ENCODE peak calls at places on chromosomes 2 and 18, in seven cellular contexts. B, S, C, I, H, E and J are unnamed samples.

GRCh38 chr18:44643004-44643403 is 37.7 kb upstream of the SETBP1 start:
- DNase-seq in E (no peak), C (no peak), B (no peak), H (no peak), S (no peak), I (no peak), J (no peak)

GRCh38 chr2:74502720-74503505 is 3.5 kb upstream of the LBX2 start:
- DNase-seq in S (peak), C (peak), H (no peak), I (no peak), B (peak), E (peak), J (no peak)

GRCh38 chr2:33530614-33531344 is 54.3 kb downstream of the RASGRP3 start:
- DNase-seq in I (no peak), E (no peak), C (no peak), B (no peak), H (no peak), S (no peak), J (no peak)

GRCh38 chr18:63472380-63472779 is 4.4 kb upstream of the SERPINB5 start:
- DNase-seq in E (no peak), C (no peak), I (no peak), H (no peak), S (no peak), B (no peak), J (no peak)

GRCh38 chr2:190678444-190679162 is 29.7 kb downstream of the NAB1 start:
- DNase-seq in S (no peak), B (no peak), I (no peak), E (peak), H (no peak), C (no peak), J (no peak)

GRCh38 chr18:48733854-48734253 is 195.0 kb downstream of the CTIF start:
- DNase-seq in S (no peak), H (no peak), B (peak), E (no peak), C (no peak), I (no peak), J (no peak)

GRCh38 chr2:121790276-121790956 is 35.0 kb downstream of the TSN start:
- DNase-seq in B (no peak), S (no peak), I (no peak), C (peak), H (no peak), E (peak), J (no peak)

GRCh38 chr2:237075749-237076599 is 9.7 kb upstream of the COPS8 start:
- DNase-seq in H (no peak), C (no peak), S (no peak), E (no peak), I (no peak), B (no peak), J (no peak)

GRCh38 chr2:240424341-240425235 is 10.9 kb upstream of the GPC1 start:
- DNase-seq in C (no peak), E (no peak), H (no peak), S (peak), I (no peak), B (peak), J (no peak)

GRCh38 chr18:56124186-56124585 is 514.2 kb downstream of the TXNL1 start:
- DNase-seq in H (no peak), E (no peak), C (peak), S (no peak), B (no peak), I (no peak), J (no peak)

GRCh38 chr18:45521151-45521550 is 94.1 kb upstream of the SLC14A2 start:
- DNase-seq in C (peak), H (no peak), I (no peak), B (peak), E (peak), S (no peak), J (no peak)

GRCh38 chr2:101162561-101163330 is 11.6 kb upstream of the TBC1D8 start:
- DNase-seq in S (no peak), H (no peak), B (no peak), E (no peak), I (no peak), C (no peak), J (no peak)

GRCh38 chr18:5546660-5547059 is 2.9 kb upstream of the EPB41L3 start:
- DNase-seq in E (peak), B (no peak), H (no peak), S (no peak), C (peak), I (no peak), J (no peak)

GRCh38 chr2:25151718-25152117 is 16.7 kb downstream of the POMC start:
- DNase-seq in H (no peak), B (no peak), S (no peak), C (no peak), E (no peak), I (no peak), J (no peak)

GRCh38 chr2:64637000-64637628 is 16.6 kb downstream of the SERTAD2 start:
- DNase-seq in C (no peak), I (no peak), B (no peak), H (no peak), S (no peak), E (no peak), J (no peak)

GRCh38 chr2:151269798-151270568 is 8.3 kb upstream of the RBM43 start:
- DNase-seq in B (no peak), I (no peak), S (no peak), H (no peak), E (peak), C (no peak), J (no peak)

GRCh38 chr2:61969376-61969775 is 63.9 kb downstream of the COMMD1 start:
- DNase-seq in S (no peak), I (no peak), E (peak), C (no peak), H (no peak), B (no peak), J (no peak)

GRCh38 chr2:96811916-96812315 is 4.2 kb upstream of the CNNM3 start:
- DNase-seq in H (no peak), B (peak), C (no peak), E (peak), S (no peak), I (no peak), J (no peak)

GRCh38 chr2:98883780-98884211 is 52.2 kb downstream of the CRACDL start:
- DNase-seq in C (no peak), E (no peak), I (no peak), B (peak), H (no peak), S (no peak), J (no peak)

GRCh38 chr2:142989276-142990204 is 112.1 kb downstream of the KYNU start:
- DNase-seq in E (peak), I (no peak), S (no peak), B (no peak), C (peak), H (peak), J (no peak)